ENCODE peak calls at places on chromosomes 12 and 14, in five cellular contexts. G, P, X, T and O are unnamed samples. For H3K9me3, the result is how much of the 10 kb centered on the place peaks cover.

GRCh38 chr14:32417956-32418552 is 89.0 kb downstream of the AKAP6 start:
- DNase-seq in X (no peak), T (no peak), P (no peak), G (no peak), O (peak)

GRCh38 chr14:28765169-28765906 is 1.2 kb upstream of the FOXG1 start:
- DNase-seq in G (no peak), T (no peak), X (no peak), P (no peak), O (no peak)

GRCh38 chr14:97848351-97848980 is 1051.3 kb downstream of the VRK1 start:
- DNase-seq in T (no peak), P (no peak), X (no peak), G (no peak), O (no peak)

GRCh38 chr14:35365130-35366047 is 39.2 kb downstream of the NFKBIA start:
- DNase-seq in G (peak), T (no peak), P (peak), X (peak), O (peak)

GRCh38 chr12:60522684-60523083 is 926.9 kb downstream of the SLC16A7 start:
- DNase-seq in G (no peak), T (no peak), P (no peak), X (no peak), O (no peak)

GRCh38 chr12:57049890-57050289 is at the start of gene MYO1A:
- DNase-seq in X (no peak), T (no peak), G (no peak), P (no peak), O (no peak)

GRCh38 chr12:127809236-127809635 is 457.7 kb upstream of the TMEM132C start:
- DNase-seq in P (no peak), G (no peak), X (no peak), T (no peak), O (no peak)

GRCh38 chr14:53391156-53391555 is 238.0 kb upstream of the DDHD1 start:
- DNase-seq in X (no peak), G (no peak), P (no peak), T (no peak), O (no peak)

GRCh38 chr14:59484611-59485174 is 376 bp downstream of the JKAMP start:
- DNase-seq in P (no peak), T (no peak), G (no peak), X (no peak), O (no peak)

GRCh38 chr12:19390208-19390607 is 49.1 kb upstream of the AEBP2 start:
- DNase-seq in G (no peak), X (no peak), T (no peak), P (no peak), O (no peak)

GRCh38 chr12:106892075-106892474 is 63.6 kb upstream of the TMEM263 start:
- DNase-seq in G (no peak), T (no peak), P (no peak), X (no peak), O (no peak)

GRCh38 chr12:27158322-27158721 is 75.9 kb upstream of the C12orf71 start:
- DNase-seq in X (no peak), T (no peak), P (no peak), G (no peak), O (no peak)

GRCh38 chr12:88393017-88393767 is 187.1 kb downstream of the KITLG start:
- DNase-seq in P (no peak), G (no peak), X (no peak), T (peak), O (no peak)
- TF ChIP-seq CTCF in P (peak), G (no peak), X (peak), T (peak), O (no peak)

GRCh38 chr14:83251402-83251801 is 1717.7 kb upstream of the SEL1L start:
- DNase-seq in G (no peak), X (no peak), T (no peak), P (no peak), O (no peak)

GRCh38 chr14:83253870-83254269 is 1720.2 kb upstream of the SEL1L start:
- DNase-seq in T (no peak), X (no peak), P (no peak), G (no peak), O (no peak)

DNA sequence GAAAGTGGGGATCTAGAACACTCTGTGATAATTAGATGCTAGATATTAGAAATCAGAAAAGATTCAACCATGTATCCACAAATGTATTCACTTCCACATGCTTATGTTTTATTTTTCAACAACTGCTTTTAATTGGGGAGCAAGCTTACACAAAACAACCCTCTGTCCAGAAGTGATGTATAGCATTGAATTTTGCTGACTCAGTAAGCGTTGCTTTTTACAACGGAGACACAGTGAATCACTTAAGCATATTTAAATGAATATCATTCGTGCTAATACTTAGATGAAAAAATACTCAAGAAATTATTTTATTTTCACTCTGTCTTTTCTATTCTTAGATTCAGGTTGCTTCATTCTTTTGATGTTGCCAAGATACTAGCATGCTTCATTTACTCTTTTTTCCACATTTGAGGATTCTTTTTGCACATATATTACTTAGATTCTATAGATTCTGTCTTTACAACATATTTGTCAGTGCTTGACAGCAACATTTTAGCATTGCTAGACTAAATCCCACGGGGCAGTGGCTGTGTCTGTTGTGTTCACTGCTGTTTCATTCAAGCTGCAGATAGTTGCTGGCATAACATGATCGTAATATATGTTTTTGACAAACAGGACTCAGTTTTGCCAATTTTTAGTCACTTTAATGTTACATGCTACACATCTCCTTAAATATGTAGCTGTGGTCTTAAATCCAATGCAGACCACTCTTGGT is 1714.4 kb upstream of the SEL1L start:
- DNase-seq in T (no peak), P (no peak), X (no peak), G (no peak), O (no peak)
- H3K9me3 ChIP-seq in T (under half), P (under half), X (under half), G (under half), O (under half)

DNA sequence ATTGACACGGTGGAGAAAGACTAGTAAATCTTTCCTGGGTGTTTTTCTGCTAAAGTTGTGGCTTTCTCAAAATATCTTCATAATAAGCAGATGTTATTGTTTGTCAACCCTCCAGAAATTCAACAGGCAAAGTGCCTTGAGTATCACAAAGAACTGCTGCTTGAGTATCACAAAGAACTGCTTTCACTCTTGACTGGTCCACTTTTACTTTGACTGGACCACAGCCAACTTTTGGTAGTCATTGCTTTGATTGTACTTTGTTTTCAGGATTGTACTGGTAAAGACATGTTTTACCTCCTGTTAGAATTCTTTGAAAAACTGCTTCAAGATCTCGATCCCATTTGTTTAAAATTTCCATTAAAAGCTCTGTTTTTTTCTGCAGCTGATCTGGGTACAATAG is 62.6 kb downstream of the PDZRN4 start:
- DNase-seq in T (no peak), G (no peak), X (no peak), P (no peak), O (no peak)
- TF ChIP-seq CTCF in T (no peak), G (no peak), X (no peak), P (no peak), O (no peak)

GRCh38 chr12:82082476-82082875 is 275.7 kb downstream of the CCDC59 start:
- DNase-seq in T (no peak), X (no peak), G (no peak), P (no peak), O (no peak)
- H3K9me3 ChIP-seq in T (under half), X (under half), G (under half), P (under half), O (under half)

DNA sequence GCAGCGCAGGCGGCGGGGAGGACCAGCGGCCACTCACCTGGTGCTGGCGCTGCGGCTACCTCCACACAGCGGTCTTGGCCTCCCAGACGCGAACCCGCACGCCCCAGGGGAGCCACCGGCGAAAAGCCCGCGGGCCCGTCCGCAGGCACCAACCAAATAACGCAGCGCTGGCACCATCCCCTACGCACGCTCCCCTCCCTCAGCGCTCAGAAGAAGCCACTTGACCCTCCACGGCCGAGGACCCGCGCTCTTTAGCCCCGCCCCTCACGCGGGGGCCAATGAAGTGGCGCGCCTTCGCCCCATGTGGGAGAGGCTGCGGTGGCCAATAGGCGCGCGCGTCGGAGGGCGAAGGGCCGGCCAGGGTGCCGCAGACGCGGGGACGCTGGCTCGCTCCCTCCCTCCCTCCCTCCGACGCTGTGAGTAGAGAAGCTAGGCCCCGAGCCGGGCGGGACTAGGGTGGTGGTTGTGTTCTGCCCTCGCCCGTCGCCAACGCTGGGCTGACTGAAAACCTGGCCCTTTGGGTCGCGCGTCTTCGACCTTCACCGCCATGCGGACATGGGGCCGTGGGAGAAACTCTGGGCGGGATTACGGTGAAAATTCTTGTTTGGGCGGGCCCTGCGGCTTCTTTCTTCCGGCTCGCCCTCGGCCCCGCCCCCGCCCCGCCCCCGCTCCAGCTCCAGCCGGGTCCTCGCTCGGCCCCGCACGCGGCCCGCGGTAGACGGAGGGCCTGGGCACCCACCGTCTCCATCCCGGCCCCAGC is at the start of the genes DMAC2L and L2HGDH:
- DNase-seq in P (peak), T (peak), G (peak), X (peak), O (peak)
- TF ChIP-seq CTCF in P (peak), T (peak), G (no peak), X (no peak), O (no peak)

GRCh38 chr14:79706382-79706781 is 504.9 kb downstream of the DIO2 start:
- DNase-seq in G (no peak), T (no peak), X (no peak), P (no peak), O (no peak)
- H3K9me3 ChIP-seq in G (under half), T (under half), X (under half), P (under half), O (under half)

GRCh38 chr12:49622501-49623141 is 740 bp upstream of the PRPF40B start:
- DNase-seq in T (no peak), P (no peak), G (no peak), X (no peak), O (no peak)
- TF ChIP-seq CTCF in T (no peak), P (no peak), G (no peak), X (no peak), O (no peak)